ENCODE peak calls at places on chromosomes 11 and 22, in four cellular contexts. One of them, this sample, is unnamed.

GRCh38 chr11:129881570-129882170 is 13.7 kb downstream of the NFRKB start:
- DNase-seq in stimulated activated CD8-positive, alpha-beta memory T cell treated with anti-CD3 and anti-CD28 coated beads, Interleukin-12 subunit alpha, Interleukin-12 subunit beta, amount 100 ng/mL, for 4 hours: no peak
- DNase-seq in brain microvascular endothelial cell: peak; percentile 20
- DNase-seq in activated CD8-positive, alpha-beta memory T cell treated with anti-CD3 and anti-CD28 coated beads for 4 hours: no peak
- DNase-seq in this sample: no peak

GRCh38 chr22:37996515-37997246 is 12.3 kb upstream of the SOX10 start:
- DNase-seq in stimulated activated CD8-positive, alpha-beta memory T cell treated with anti-CD3 and anti-CD28 coated beads, Interleukin-12 subunit alpha, Interleukin-12 subunit beta, amount 100 ng/mL, for 4 hours: no peak
- DNase-seq in brain microvascular endothelial cell: no peak
- DNase-seq in activated CD8-positive, alpha-beta memory T cell treated with anti-CD3 and anti-CD28 coated beads for 4 hours: no peak
- DNase-seq in this sample: no peak

GRCh38 chr11:68312117-68312779 is at the start of gene LRP5:
- DNase-seq in stimulated activated CD8-positive, alpha-beta memory T cell treated with anti-CD3 and anti-CD28 coated beads, Interleukin-12 subunit alpha, Interleukin-12 subunit beta, amount 100 ng/mL, for 4 hours: no peak
- DNase-seq in brain microvascular endothelial cell: no peak
- DNase-seq in activated CD8-positive, alpha-beta memory T cell treated with anti-CD3 and anti-CD28 coated beads for 4 hours: no peak
- DNase-seq in this sample: no peak

GRCh38 chr11:10506013-10506370 is 35.0 kb downstream of the RNF141 start:
- DNase-seq in stimulated activated CD8-positive, alpha-beta memory T cell treated with anti-CD3 and anti-CD28 coated beads, Interleukin-12 subunit alpha, Interleukin-12 subunit beta, amount 100 ng/mL, for 4 hours: no peak
- DNase-seq in brain microvascular endothelial cell: no peak
- DNase-seq in activated CD8-positive, alpha-beta memory T cell treated with anti-CD3 and anti-CD28 coated beads for 4 hours: no peak
- DNase-seq in this sample: no peak

GRCh38 chr22:23565288-23565941 is 14.7 kb downstream of the IGLL1 start:
- DNase-seq in stimulated activated CD8-positive, alpha-beta memory T cell treated with anti-CD3 and anti-CD28 coated beads, Interleukin-12 subunit alpha, Interleukin-12 subunit beta, amount 100 ng/mL, for 4 hours: no peak
- DNase-seq in brain microvascular endothelial cell: no peak
- DNase-seq in activated CD8-positive, alpha-beta memory T cell treated with anti-CD3 and anti-CD28 coated beads for 4 hours: no peak
- DNase-seq in this sample: no peak

GRCh38 chr11:87030458-87031054 is 7.2 kb upstream of the TMEM135 start:
- DNase-seq in stimulated activated CD8-positive, alpha-beta memory T cell treated with anti-CD3 and anti-CD28 coated beads, Interleukin-12 subunit alpha, Interleukin-12 subunit beta, amount 100 ng/mL, for 4 hours: no peak
- DNase-seq in brain microvascular endothelial cell: no peak
- DNase-seq in activated CD8-positive, alpha-beta memory T cell treated with anti-CD3 and anti-CD28 coated beads for 4 hours: no peak
- DNase-seq in this sample: no peak

GRCh38 chr11:118672865-118673264 is 6.6 kb downstream of the TREH start:
- DNase-seq in stimulated activated CD8-positive, alpha-beta memory T cell treated with anti-CD3 and anti-CD28 coated beads, Interleukin-12 subunit alpha, Interleukin-12 subunit beta, amount 100 ng/mL, for 4 hours: no peak
- DNase-seq in brain microvascular endothelial cell: no peak
- DNase-seq in activated CD8-positive, alpha-beta memory T cell treated with anti-CD3 and anti-CD28 coated beads for 4 hours: no peak
- DNase-seq in this sample: no peak

GRCh38 chr11:26037716-26038115 is 294.2 kb upstream of the ANO3 start:
- DNase-seq in stimulated activated CD8-positive, alpha-beta memory T cell treated with anti-CD3 and anti-CD28 coated beads, Interleukin-12 subunit alpha, Interleukin-12 subunit beta, amount 100 ng/mL, for 4 hours: no peak
- DNase-seq in brain microvascular endothelial cell: no peak
- DNase-seq in activated CD8-positive, alpha-beta memory T cell treated with anti-CD3 and anti-CD28 coated beads for 4 hours: no peak
- DNase-seq in this sample: no peak

GRCh38 chr11:67179892-67180490 is 60.9 kb downstream of the KDM2A start:
- DNase-seq in stimulated activated CD8-positive, alpha-beta memory T cell treated with anti-CD3 and anti-CD28 coated beads, Interleukin-12 subunit alpha, Interleukin-12 subunit beta, amount 100 ng/mL, for 4 hours: no peak
- DNase-seq in brain microvascular endothelial cell: no peak
- DNase-seq in activated CD8-positive, alpha-beta memory T cell treated with anti-CD3 and anti-CD28 coated beads for 4 hours: no peak
- DNase-seq in this sample: no peak

GRCh38 chr11:69472766-69473519 is 8.5 kb upstream of the LINC01488 start:
- DNase-seq in stimulated activated CD8-positive, alpha-beta memory T cell treated with anti-CD3 and anti-CD28 coated beads, Interleukin-12 subunit alpha, Interleukin-12 subunit beta, amount 100 ng/mL, for 4 hours: no peak
- DNase-seq in brain microvascular endothelial cell: no peak
- DNase-seq in activated CD8-positive, alpha-beta memory T cell treated with anti-CD3 and anti-CD28 coated beads for 4 hours: no peak
- DNase-seq in this sample: no peak

GRCh38 chr11:128931066-128931465 is 11.6 kb downstream of the TP53AIP1 start:
- DNase-seq in stimulated activated CD8-positive, alpha-beta memory T cell treated with anti-CD3 and anti-CD28 coated beads, Interleukin-12 subunit alpha, Interleukin-12 subunit beta, amount 100 ng/mL, for 4 hours: no peak
- DNase-seq in brain microvascular endothelial cell: no peak
- DNase-seq in activated CD8-positive, alpha-beta memory T cell treated with anti-CD3 and anti-CD28 coated beads for 4 hours: no peak
- DNase-seq in this sample: no peak

GRCh38 chr11:20876738-20877137 is 207.4 kb downstream of the NELL1 start:
- DNase-seq in stimulated activated CD8-positive, alpha-beta memory T cell treated with anti-CD3 and anti-CD28 coated beads, Interleukin-12 subunit alpha, Interleukin-12 subunit beta, amount 100 ng/mL, for 4 hours: no peak
- DNase-seq in brain microvascular endothelial cell: no peak
- DNase-seq in activated CD8-positive, alpha-beta memory T cell treated with anti-CD3 and anti-CD28 coated beads for 4 hours: no peak
- DNase-seq in this sample: no peak

GRCh38 chr11:68057807-68058206 is 19.0 kb downstream of the TCIRG1 start:
- DNase-seq in stimulated activated CD8-positive, alpha-beta memory T cell treated with anti-CD3 and anti-CD28 coated beads, Interleukin-12 subunit alpha, Interleukin-12 subunit beta, amount 100 ng/mL, for 4 hours: no peak
- DNase-seq in brain microvascular endothelial cell: no peak
- DNase-seq in activated CD8-positive, alpha-beta memory T cell treated with anti-CD3 and anti-CD28 coated beads for 4 hours: no peak
- DNase-seq in this sample: no peak

GRCh38 chr11:88175004-88175706 is at the start of gene RAB38:
- DNase-seq in stimulated activated CD8-positive, alpha-beta memory T cell treated with anti-CD3 and anti-CD28 coated beads, Interleukin-12 subunit alpha, Interleukin-12 subunit beta, amount 100 ng/mL, for 4 hours: peak; percentile 3
- DNase-seq in brain microvascular endothelial cell: peak; percentile 11
- DNase-seq in activated CD8-positive, alpha-beta memory T cell treated with anti-CD3 and anti-CD28 coated beads for 4 hours: no peak
- DNase-seq in this sample: no peak

GRCh38 chr11:77067776-77068460 is 1.1 kb downstream of the CAPN5 start:
- DNase-seq in stimulated activated CD8-positive, alpha-beta memory T cell treated with anti-CD3 and anti-CD28 coated beads, Interleukin-12 subunit alpha, Interleukin-12 subunit beta, amount 100 ng/mL, for 4 hours: no peak
- DNase-seq in brain microvascular endothelial cell: no peak
- DNase-seq in activated CD8-positive, alpha-beta memory T cell treated with anti-CD3 and anti-CD28 coated beads for 4 hours: no peak
- DNase-seq in this sample: no peak

GRCh38 chr22:37318255-37319109 is 36.2 kb downstream of the CYTH4 start:
- DNase-seq in stimulated activated CD8-positive, alpha-beta memory T cell treated with anti-CD3 and anti-CD28 coated beads, Interleukin-12 subunit alpha, Interleukin-12 subunit beta, amount 100 ng/mL, for 4 hours: no peak
- DNase-seq in brain microvascular endothelial cell: no peak
- DNase-seq in activated CD8-positive, alpha-beta memory T cell treated with anti-CD3 and anti-CD28 coated beads for 4 hours: no peak
- DNase-seq in this sample: no peak

GRCh38 chr11:37574361-37574760 is 976.3 kb upstream of the RAG2 start:
- DNase-seq in stimulated activated CD8-positive, alpha-beta memory T cell treated with anti-CD3 and anti-CD28 coated beads, Interleukin-12 subunit alpha, Interleukin-12 subunit beta, amount 100 ng/mL, for 4 hours: no peak
- DNase-seq in brain microvascular endothelial cell: no peak
- DNase-seq in activated CD8-positive, alpha-beta memory T cell treated with anti-CD3 and anti-CD28 coated beads for 4 hours: no peak
- DNase-seq in this sample: no peak

GRCh38 chr11:123233978-123234340 is 38.9 kb upstream of the CLMP start:
- DNase-seq in stimulated activated CD8-positive, alpha-beta memory T cell treated with anti-CD3 and anti-CD28 coated beads, Interleukin-12 subunit alpha, Interleukin-12 subunit beta, amount 100 ng/mL, for 4 hours: no peak
- DNase-seq in brain microvascular endothelial cell: no peak
- DNase-seq in activated CD8-positive, alpha-beta memory T cell treated with anti-CD3 and anti-CD28 coated beads for 4 hours: no peak
- DNase-seq in this sample: no peak

GRCh38 chr11:69127091-69127850 is 28.5 kb upstream of the SMIM38 start:
- DNase-seq in stimulated activated CD8-positive, alpha-beta memory T cell treated with anti-CD3 and anti-CD28 coated beads, Interleukin-12 subunit alpha, Interleukin-12 subunit beta, amount 100 ng/mL, for 4 hours: no peak
- DNase-seq in brain microvascular endothelial cell: no peak
- DNase-seq in activated CD8-positive, alpha-beta memory T cell treated with anti-CD3 and anti-CD28 coated beads for 4 hours: no peak
- DNase-seq in this sample: no peak

GRCh38 chr11:67996622-67997459 is 7.1 kb downstream of the UNC93B1 start:
- DNase-seq in stimulated activated CD8-positive, alpha-beta memory T cell treated with anti-CD3 and anti-CD28 coated beads, Interleukin-12 subunit alpha, Interleukin-12 subunit beta, amount 100 ng/mL, for 4 hours: no peak
- DNase-seq in brain microvascular endothelial cell: peak; percentile 32
- DNase-seq in activated CD8-positive, alpha-beta memory T cell treated with anti-CD3 and anti-CD28 coated beads for 4 hours: no peak
- DNase-seq in this sample: no peak

This sample was measured in vagina.